ENCODE peak calls at places on chromosomes 2 and 18, in ten cellular contexts. One of them, this sample, is unnamed.

GRCh38 chr2:101893676-101894381 is 97.9 kb upstream of the IL1R2 start:
- DNase-seq in activated CD8-positive, alpha-beta memory T cell treated with anti-CD3 and anti-CD28 coated beads for 48 hours: no peak
- DNase-seq in SJSA1: no peak
- DNase-seq in NCI-H1930: no peak
- DNase-seq in naive B cell: no peak
- DNase-seq in ovary: no peak
- DNase-seq in psoas muscle: no peak
- DNase-seq in NCI-H2171 treated with DMSO at 0.1 percent for 48 hours: no peak
- DNase-seq in KG1: no peak
- DNase-seq in cardiac fibroblast: no peak
- DNase-seq in this sample: no peak

GRCh38 chr18:63997606-63998005 is 27.7 kb downstream of the SERPINB8 start:
- DNase-seq in activated CD8-positive, alpha-beta memory T cell treated with anti-CD3 and anti-CD28 coated beads for 48 hours: no peak
- DNase-seq in SJSA1: no peak
- DNase-seq in NCI-H1930: no peak
- DNase-seq in naive B cell: no peak
- DNase-seq in ovary: no peak
- DNase-seq in psoas muscle: no peak
- DNase-seq in NCI-H2171 treated with DMSO at 0.1 percent for 48 hours: no peak
- DNase-seq in KG1: no peak
- DNase-seq in cardiac fibroblast: no peak
- DNase-seq in this sample: no peak

GRCh38 chr18:21330122-21330701 is 88.2 kb downstream of the GREB1L start:
- DNase-seq in activated CD8-positive, alpha-beta memory T cell treated with anti-CD3 and anti-CD28 coated beads for 48 hours: no peak
- DNase-seq in SJSA1: peak; percentile 16
- DNase-seq in NCI-H1930: no peak
- DNase-seq in naive B cell: no peak
- DNase-seq in ovary: no peak
- DNase-seq in psoas muscle: peak; percentile 15
- DNase-seq in NCI-H2171 treated with DMSO at 0.1 percent for 48 hours: no peak
- DNase-seq in KG1: no peak
- DNase-seq in cardiac fibroblast: peak; percentile 66
- DNase-seq in this sample: no peak

GRCh38 chr2:24261441-24261840 is 86.6 kb downstream of the FAM228A start:
- DNase-seq in activated CD8-positive, alpha-beta memory T cell treated with anti-CD3 and anti-CD28 coated beads for 48 hours: no peak
- DNase-seq in SJSA1: no peak
- DNase-seq in NCI-H1930: no peak
- DNase-seq in naive B cell: no peak
- DNase-seq in ovary: no peak
- DNase-seq in psoas muscle: no peak
- DNase-seq in NCI-H2171 treated with DMSO at 0.1 percent for 48 hours: no peak
- DNase-seq in KG1: no peak
- DNase-seq in cardiac fibroblast: no peak
- DNase-seq in this sample: no peak

GRCh38 chr2:219218279-219219112 is at the start of gene ABCB6:
- DNase-seq in activated CD8-positive, alpha-beta memory T cell treated with anti-CD3 and anti-CD28 coated beads for 48 hours: peak; percentile 77
- DNase-seq in SJSA1: peak; percentile 90
- DNase-seq in NCI-H1930: peak; percentile 84
- DNase-seq in naive B cell: peak; percentile 88
- DNase-seq in ovary: peak; percentile 99
- DNase-seq in psoas muscle: peak; percentile 99
- DNase-seq in NCI-H2171 treated with DMSO at 0.1 percent for 48 hours: peak; percentile 95
- DNase-seq in KG1: no peak
- DNase-seq in cardiac fibroblast: peak; percentile 98
- DNase-seq in this sample: peak; percentile 88

GRCh38 chr2:807300-807699 is 130.1 kb upstream of the TMEM18 start:
- DNase-seq in activated CD8-positive, alpha-beta memory T cell treated with anti-CD3 and anti-CD28 coated beads for 48 hours: no peak
- DNase-seq in SJSA1: no peak
- DNase-seq in NCI-H1930: no peak
- DNase-seq in naive B cell: no peak
- DNase-seq in ovary: no peak
- DNase-seq in psoas muscle: no peak
- DNase-seq in NCI-H2171 treated with DMSO at 0.1 percent for 48 hours: no peak
- DNase-seq in KG1: no peak
- DNase-seq in cardiac fibroblast: no peak
- DNase-seq in this sample: no peak

GRCh38 chr2:68190991-68191731 is 33.5 kb downstream of the PNO1 start:
- DNase-seq in activated CD8-positive, alpha-beta memory T cell treated with anti-CD3 and anti-CD28 coated beads for 48 hours: no peak
- DNase-seq in SJSA1: peak; percentile 20
- DNase-seq in NCI-H1930: no peak
- DNase-seq in naive B cell: no peak
- DNase-seq in ovary: no peak
- DNase-seq in psoas muscle: no peak
- DNase-seq in NCI-H2171 treated with DMSO at 0.1 percent for 48 hours: no peak
- DNase-seq in KG1: no peak
- DNase-seq in cardiac fibroblast: peak; percentile 50
- DNase-seq in this sample: no peak

GRCh38 chr2:19881866-19882265 is 19.9 kb downstream of the TTC32 start:
- DNase-seq in activated CD8-positive, alpha-beta memory T cell treated with anti-CD3 and anti-CD28 coated beads for 48 hours: no peak
- DNase-seq in SJSA1: no peak
- DNase-seq in NCI-H1930: no peak
- DNase-seq in naive B cell: no peak
- DNase-seq in ovary: no peak
- DNase-seq in psoas muscle: no peak
- DNase-seq in NCI-H2171 treated with DMSO at 0.1 percent for 48 hours: no peak
- DNase-seq in KG1: no peak
- DNase-seq in cardiac fibroblast: no peak
- DNase-seq in this sample: no peak

GRCh38 chr2:218799990-218800389 is 18.0 kb downstream of the CYP27A1 start:
- DNase-seq in activated CD8-positive, alpha-beta memory T cell treated with anti-CD3 and anti-CD28 coated beads for 48 hours: no peak
- DNase-seq in SJSA1: no peak
- DNase-seq in NCI-H1930: no peak
- DNase-seq in naive B cell: no peak
- DNase-seq in ovary: no peak
- DNase-seq in psoas muscle: no peak
- DNase-seq in NCI-H2171 treated with DMSO at 0.1 percent for 48 hours: no peak
- DNase-seq in KG1: no peak
- DNase-seq in cardiac fibroblast: no peak
- DNase-seq in this sample: no peak

GRCh38 chr2:232386490-232386739 is 7.9 kb downstream of the ALPP start:
- DNase-seq in activated CD8-positive, alpha-beta memory T cell treated with anti-CD3 and anti-CD28 coated beads for 48 hours: no peak
- DNase-seq in SJSA1: no peak
- DNase-seq in NCI-H1930: no peak
- DNase-seq in naive B cell: no peak
- DNase-seq in ovary: no peak
- DNase-seq in psoas muscle: no peak
- DNase-seq in NCI-H2171 treated with DMSO at 0.1 percent for 48 hours: no peak
- DNase-seq in KG1: no peak
- DNase-seq in cardiac fibroblast: no peak
- DNase-seq in this sample: no peak

GRCh38 chr18:48885951-48886400 is 64.8 kb downstream of the SMAD7 start:
- DNase-seq in activated CD8-positive, alpha-beta memory T cell treated with anti-CD3 and anti-CD28 coated beads for 48 hours: no peak
- DNase-seq in SJSA1: no peak
- DNase-seq in NCI-H1930: no peak
- DNase-seq in naive B cell: no peak
- DNase-seq in ovary: no peak
- DNase-seq in psoas muscle: no peak
- DNase-seq in NCI-H2171 treated with DMSO at 0.1 percent for 48 hours: no peak
- DNase-seq in KG1: no peak
- DNase-seq in cardiac fibroblast: no peak
- DNase-seq in this sample: no peak

GRCh38 chr2:45938649-45939511 is 287.4 kb downstream of the PRKCE start:
- DNase-seq in activated CD8-positive, alpha-beta memory T cell treated with anti-CD3 and anti-CD28 coated beads for 48 hours: no peak
- DNase-seq in SJSA1: peak; percentile 94
- DNase-seq in NCI-H1930: no peak
- DNase-seq in naive B cell: no peak
- DNase-seq in ovary: peak; percentile 68
- DNase-seq in psoas muscle: peak; percentile 73
- DNase-seq in NCI-H2171 treated with DMSO at 0.1 percent for 48 hours: no peak
- DNase-seq in KG1: no peak
- DNase-seq in cardiac fibroblast: peak; percentile 96
- DNase-seq in this sample: no peak

GRCh38 chr2:228614741-228615140 is 433.3 kb upstream of the SPHKAP start:
- DNase-seq in activated CD8-positive, alpha-beta memory T cell treated with anti-CD3 and anti-CD28 coated beads for 48 hours: no peak
- DNase-seq in SJSA1: no peak
- DNase-seq in NCI-H1930: no peak
- DNase-seq in naive B cell: no peak
- DNase-seq in ovary: no peak
- DNase-seq in psoas muscle: no peak
- DNase-seq in NCI-H2171 treated with DMSO at 0.1 percent for 48 hours: no peak
- DNase-seq in KG1: no peak
- DNase-seq in cardiac fibroblast: no peak
- DNase-seq in this sample: no peak

GRCh38 chr18:21599585-21600525 is 649 bp downstream of the ESCO1 start:
- DNase-seq in activated CD8-positive, alpha-beta memory T cell treated with anti-CD3 and anti-CD28 coated beads for 48 hours: no peak
- DNase-seq in SJSA1: peak; percentile 2
- DNase-seq in NCI-H1930: peak; percentile 69
- DNase-seq in naive B cell: peak; percentile 27
- DNase-seq in ovary: peak; percentile 56
- DNase-seq in psoas muscle: peak; percentile 68
- DNase-seq in NCI-H2171 treated with DMSO at 0.1 percent for 48 hours: peak; percentile 30
- DNase-seq in KG1: no peak
- DNase-seq in cardiac fibroblast: peak; percentile 10
- DNase-seq in this sample: peak; percentile 36

GRCh38 chr18:68402784-68403183 is 312.1 kb downstream of the TMX3 start:
- DNase-seq in activated CD8-positive, alpha-beta memory T cell treated with anti-CD3 and anti-CD28 coated beads for 48 hours: no peak
- DNase-seq in SJSA1: no peak
- DNase-seq in NCI-H1930: no peak
- DNase-seq in naive B cell: no peak
- DNase-seq in ovary: no peak
- DNase-seq in psoas muscle: no peak
- DNase-seq in NCI-H2171 treated with DMSO at 0.1 percent for 48 hours: no peak
- DNase-seq in KG1: no peak
- DNase-seq in cardiac fibroblast: no peak
- DNase-seq in this sample: no peak

GRCh38 chr2:88195247-88195646 is 25.1 kb downstream of the THNSL2 start:
- DNase-seq in activated CD8-positive, alpha-beta memory T cell treated with anti-CD3 and anti-CD28 coated beads for 48 hours: no peak
- DNase-seq in SJSA1: no peak
- DNase-seq in NCI-H1930: no peak
- DNase-seq in naive B cell: no peak
- DNase-seq in ovary: no peak
- DNase-seq in psoas muscle: no peak
- DNase-seq in NCI-H2171 treated with DMSO at 0.1 percent for 48 hours: no peak
- DNase-seq in KG1: no peak
- DNase-seq in cardiac fibroblast: no peak
- DNase-seq in this sample: no peak

GRCh38 chr2:233928594-233929351 is 11.6 kb downstream of the TRPM8 start:
- DNase-seq in activated CD8-positive, alpha-beta memory T cell treated with anti-CD3 and anti-CD28 coated beads for 48 hours: no peak
- DNase-seq in SJSA1: peak; percentile 22
- DNase-seq in NCI-H1930: no peak
- DNase-seq in naive B cell: no peak
- DNase-seq in ovary: no peak
- DNase-seq in psoas muscle: no peak
- DNase-seq in NCI-H2171 treated with DMSO at 0.1 percent for 48 hours: peak; percentile 4
- DNase-seq in KG1: no peak
- DNase-seq in cardiac fibroblast: peak; percentile 52
- DNase-seq in this sample: peak; percentile 24

GRCh38 chr2:189466046-189466445 is 24.8 kb downstream of the WDR75 start:
- DNase-seq in activated CD8-positive, alpha-beta memory T cell treated with anti-CD3 and anti-CD28 coated beads for 48 hours: no peak
- DNase-seq in SJSA1: no peak
- DNase-seq in NCI-H1930: no peak
- DNase-seq in naive B cell: no peak
- DNase-seq in ovary: no peak
- DNase-seq in psoas muscle: no peak
- DNase-seq in NCI-H2171 treated with DMSO at 0.1 percent for 48 hours: no peak
- DNase-seq in KG1: no peak
- DNase-seq in cardiac fibroblast: no peak
- DNase-seq in this sample: no peak

GRCh38 chr18:59665057-59666007 is 31.9 kb downstream of the CCBE1 start:
- DNase-seq in activated CD8-positive, alpha-beta memory T cell treated with anti-CD3 and anti-CD28 coated beads for 48 hours: no peak
- DNase-seq in SJSA1: no peak
- DNase-seq in NCI-H1930: no peak
- DNase-seq in naive B cell: no peak
- DNase-seq in ovary: no peak
- DNase-seq in psoas muscle: no peak
- DNase-seq in NCI-H2171 treated with DMSO at 0.1 percent for 48 hours: no peak
- DNase-seq in KG1: no peak
- DNase-seq in cardiac fibroblast: peak; percentile 51
- DNase-seq in this sample: no peak

GRCh38 chr2:157830696-157831570 is 45.2 kb downstream of the ACVR1 start:
- DNase-seq in activated CD8-positive, alpha-beta memory T cell treated with anti-CD3 and anti-CD28 coated beads for 48 hours: no peak
- DNase-seq in SJSA1: peak; percentile 61
- DNase-seq in NCI-H1930: no peak
- DNase-seq in naive B cell: no peak
- DNase-seq in ovary: peak; percentile 48
- DNase-seq in psoas muscle: no peak
- DNase-seq in NCI-H2171 treated with DMSO at 0.1 percent for 48 hours: peak; percentile 35
- DNase-seq in KG1: no peak
- DNase-seq in cardiac fibroblast: peak; percentile 93
- DNase-seq in this sample: no peak

GRCh38 chr2:28160986-28161425 is 231.7 kb upstream of the FOSL2 start:
- DNase-seq in activated CD8-positive, alpha-beta memory T cell treated with anti-CD3 and anti-CD28 coated beads for 48 hours: no peak
- DNase-seq in SJSA1: peak; percentile 47
- DNase-seq in NCI-H1930: no peak
- DNase-seq in naive B cell: no peak
- DNase-seq in ovary: no peak
- DNase-seq in psoas muscle: no peak
- DNase-seq in NCI-H2171 treated with DMSO at 0.1 percent for 48 hours: no peak
- DNase-seq in KG1: no peak
- DNase-seq in cardiac fibroblast: peak; percentile 95
- DNase-seq in this sample: no peak

GRCh38 chr2:10120938-10121574 is 1.5 kb upstream of the RRM2 start:
- DNase-seq in activated CD8-positive, alpha-beta memory T cell treated with anti-CD3 and anti-CD28 coated beads for 48 hours: no peak
- DNase-seq in SJSA1: peak; percentile 68
- DNase-seq in NCI-H1930: no peak
- DNase-seq in naive B cell: no peak
- DNase-seq in ovary: no peak
- DNase-seq in psoas muscle: no peak
- DNase-seq in NCI-H2171 treated with DMSO at 0.1 percent for 48 hours: peak; percentile 64
- DNase-seq in KG1: no peak
- DNase-seq in cardiac fibroblast: no peak
- DNase-seq in this sample: peak; percentile 75

GRCh38 chr18:13551841-13552733 is 174.3 kb downstream of the FAM210A start:
- DNase-seq in activated CD8-positive, alpha-beta memory T cell treated with anti-CD3 and anti-CD28 coated beads for 48 hours: no peak
- DNase-seq in SJSA1: no peak
- DNase-seq in NCI-H1930: no peak
- DNase-seq in naive B cell: no peak
- DNase-seq in ovary: no peak
- DNase-seq in psoas muscle: no peak
- DNase-seq in NCI-H2171 treated with DMSO at 0.1 percent for 48 hours: no peak
- DNase-seq in KG1: no peak
- DNase-seq in cardiac fibroblast: no peak
- DNase-seq in this sample: no peak

GRCh38 chr2:68374184-68374583 is 9.1 kb downstream of the PLEK start:
- DNase-seq in activated CD8-positive, alpha-beta memory T cell treated with anti-CD3 and anti-CD28 coated beads for 48 hours: no peak
- DNase-seq in SJSA1: no peak
- DNase-seq in NCI-H1930: no peak
- DNase-seq in naive B cell: no peak
- DNase-seq in ovary: no peak
- DNase-seq in psoas muscle: no peak
- DNase-seq in NCI-H2171 treated with DMSO at 0.1 percent for 48 hours: no peak
- DNase-seq in KG1: no peak
- DNase-seq in cardiac fibroblast: no peak
- DNase-seq in this sample: no peak

GRCh38 chr18:77899972-77900754 is 650.5 kb downstream of the GALR1 start:
- DNase-seq in activated CD8-positive, alpha-beta memory T cell treated with anti-CD3 and anti-CD28 coated beads for 48 hours: peak; percentile 16
- DNase-seq in SJSA1: no peak
- DNase-seq in NCI-H1930: no peak
- DNase-seq in naive B cell: peak; percentile 41
- DNase-seq in ovary: peak; percentile 24
- DNase-seq in psoas muscle: no peak
- DNase-seq in NCI-H2171 treated with DMSO at 0.1 percent for 48 hours: peak; percentile 11
- DNase-seq in KG1: peak; percentile 17
- DNase-seq in cardiac fibroblast: peak; percentile 41
- DNase-seq in this sample: no peak

GRCh38 chr2:167335627-167336026 is 447.3 kb downstream of the XIRP2 start:
- DNase-seq in activated CD8-positive, alpha-beta memory T cell treated with anti-CD3 and anti-CD28 coated beads for 48 hours: no peak
- DNase-seq in SJSA1: no peak
- DNase-seq in NCI-H1930: no peak
- DNase-seq in naive B cell: no peak
- DNase-seq in ovary: no peak
- DNase-seq in psoas muscle: no peak
- DNase-seq in NCI-H2171 treated with DMSO at 0.1 percent for 48 hours: no peak
- DNase-seq in KG1: no peak
- DNase-seq in cardiac fibroblast: peak; percentile 1
- DNase-seq in this sample: no peak

GRCh38 chr18:23740105-23740830 is 51.0 kb downstream of the LAMA3 start:
- DNase-seq in activated CD8-positive, alpha-beta memory T cell treated with anti-CD3 and anti-CD28 coated beads for 48 hours: no peak
- DNase-seq in SJSA1: no peak
- DNase-seq in NCI-H1930: no peak
- DNase-seq in naive B cell: no peak
- DNase-seq in ovary: no peak
- DNase-seq in psoas muscle: no peak
- DNase-seq in NCI-H2171 treated with DMSO at 0.1 percent for 48 hours: peak; percentile 93
- DNase-seq in KG1: no peak
- DNase-seq in cardiac fibroblast: peak; percentile 66
- DNase-seq in this sample: peak; percentile 16

GRCh38 chr2:235511187-235511661 is 17.4 kb downstream of the AGAP1 start:
- DNase-seq in activated CD8-positive, alpha-beta memory T cell treated with anti-CD3 and anti-CD28 coated beads for 48 hours: no peak
- DNase-seq in SJSA1: peak; percentile 40
- DNase-seq in NCI-H1930: no peak
- DNase-seq in naive B cell: no peak
- DNase-seq in ovary: no peak
- DNase-seq in psoas muscle: no peak
- DNase-seq in NCI-H2171 treated with DMSO at 0.1 percent for 48 hours: no peak
- DNase-seq in KG1: no peak
- DNase-seq in cardiac fibroblast: peak; percentile 69
- DNase-seq in this sample: no peak